ENCODE peak calls at places on chromosomes 7 and 10, in four cellular contexts. One of them, this sample, is unnamed.

GRCh38 chr10:91745086-91745831 is 53.0 kb upstream of the TNKS2 start:
- DNase-seq in K562: peak
- DNase-seq in HepG2: peak
- DNase-seq in GM12878: no peak
- DNase-seq in this sample: no peak

GRCh38 chr10:1089017-1089689 is 33.0 kb downstream of the WDR37 start:
- DNase-seq in GM12878: no peak
- DNase-seq in K562: no peak
- DNase-seq in HepG2: no peak
- DNase-seq in this sample: no peak

GRCh38 chr10:61081331-61081730 is 137.3 kb upstream of the RHOBTB1 start:
- DNase-seq in GM12878: no peak
- DNase-seq in HepG2: no peak
- DNase-seq in K562: no peak
- DNase-seq in this sample: no peak

GRCh38 chr10:79184141-79184625 is 115.4 kb downstream of the ZMIZ1 start:
- DNase-seq in HepG2: peak
- DNase-seq in GM12878: no peak
- DNase-seq in K562: no peak
- DNase-seq in this sample: no peak

GRCh38 chr10:12605580-12606405 is 256.4 kb downstream of the CAMK1D start:
- DNase-seq in K562: no peak
- DNase-seq in HepG2: peak
- DNase-seq in GM12878: no peak
- DNase-seq in this sample: no peak

GRCh38 chr10:5369362-5370158 is 4.8 kb downstream of the UCN3 start:
- DNase-seq in K562: no peak
- DNase-seq in GM12878: no peak
- DNase-seq in HepG2: no peak
- DNase-seq in this sample: no peak

GRCh38 chr10:34739915-34740314 is 75.2 kb downstream of the PARD3 start:
- DNase-seq in HepG2: no peak
- DNase-seq in GM12878: no peak
- DNase-seq in K562: peak
- DNase-seq in this sample: peak

GRCh38 chr10:123833170-123833850 is 58.3 kb downstream of the CPXM2 start:
- DNase-seq in HepG2: no peak
- DNase-seq in GM12878: no peak
- DNase-seq in K562: no peak
- DNase-seq in this sample: no peak

GRCh38 chr7:12550956-12551355 is 19.6 kb upstream of the SCIN start:
- DNase-seq in K562: no peak
- DNase-seq in HepG2: no peak
- DNase-seq in GM12878: no peak
- DNase-seq in this sample: no peak

GRCh38 chr10:239109-239508 is 103.9 kb downstream of the ZMYND11 start:
- DNase-seq in K562: no peak
- DNase-seq in GM12878: no peak
- DNase-seq in HepG2: no peak
- DNase-seq in this sample: no peak

GRCh38 chr10:117090831-117091230 is 47.2 kb downstream of the VAX1 start:
- DNase-seq in K562: no peak
- DNase-seq in GM12878: no peak
- DNase-seq in HepG2: no peak
- DNase-seq in this sample: no peak

GRCh38 chr10:1174022-1174421 is 117.8 kb downstream of the WDR37 start:
- DNase-seq in K562: no peak
- DNase-seq in HepG2: no peak
- DNase-seq in GM12878: no peak
- DNase-seq in this sample: no peak

GRCh38 chr10:43222296-43222695 is 44.6 kb downstream of the RASGEF1A start:
- DNase-seq in HepG2: no peak
- DNase-seq in GM12878: no peak
- DNase-seq in K562: no peak
- DNase-seq in this sample: no peak

DNA sequence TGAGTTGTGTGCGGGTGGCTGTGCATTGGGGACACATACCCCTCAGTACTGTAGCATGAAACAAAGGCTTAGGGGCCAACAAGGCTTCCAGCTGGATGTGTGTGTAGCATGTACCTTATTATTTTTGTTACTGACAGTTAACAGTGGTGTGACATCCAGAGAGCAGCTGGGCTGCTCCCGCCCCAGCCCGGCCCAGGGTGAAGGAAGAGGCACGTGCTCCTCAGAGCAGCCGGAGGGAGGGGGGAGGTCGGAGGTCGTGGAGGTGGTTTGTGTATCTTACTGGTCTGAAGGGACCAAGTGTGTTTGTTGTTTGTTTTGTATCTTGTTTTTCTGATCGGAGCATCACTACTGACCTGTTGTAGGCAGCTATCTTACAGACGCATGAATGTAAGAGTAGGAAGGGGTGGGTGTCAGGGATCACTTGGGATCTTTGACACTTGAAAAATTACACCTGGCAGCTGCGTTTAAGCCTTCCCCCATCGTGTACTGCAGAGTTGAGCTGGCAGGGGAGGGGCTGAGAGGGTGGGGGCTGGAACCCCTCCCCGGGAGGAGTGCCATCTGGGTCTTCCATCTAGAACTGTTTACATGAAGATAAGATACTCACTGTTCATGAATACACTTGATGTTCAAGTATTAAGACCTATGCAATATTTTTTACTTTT is 1.8 kb downstream of the DDIT4 start:
- DNase-seq in GM12878: no peak
- DNase-seq in HepG2: no peak
- DNase-seq in K562: peak
- DNase-seq in this sample: no peak
- TF ChIP-seq TARDBP in GM12878: no peak
- TF ChIP-seq TARDBP in HepG2: no peak
- TF ChIP-seq TARDBP in K562: no peak
- TF ChIP-seq TARDBP in this sample: no peak

GRCh38 chr7:68246189-68246633 is 1249.6 kb downstream of the TYW1 start:
- DNase-seq in K562: no peak
- DNase-seq in HepG2: no peak
- DNase-seq in GM12878: no peak
- DNase-seq in this sample: no peak

GRCh38 chr7:68243128-68243527 is 1246.5 kb downstream of the TYW1 start:
- DNase-seq in K562: no peak
- DNase-seq in HepG2: no peak
- DNase-seq in GM12878: no peak
- DNase-seq in this sample: no peak

GRCh38 chr7:68244411-68244810 is 1247.8 kb downstream of the TYW1 start:
- DNase-seq in GM12878: no peak
- DNase-seq in HepG2: no peak
- DNase-seq in K562: no peak
- DNase-seq in this sample: no peak

GRCh38 chr7:68247566-68247965 is 1250.9 kb downstream of the TYW1 start:
- DNase-seq in HepG2: no peak
- DNase-seq in GM12878: no peak
- DNase-seq in K562: no peak
- DNase-seq in this sample: no peak

GRCh38 chr7:68245688-68246087 is 1249.1 kb downstream of the TYW1 start:
- DNase-seq in K562: no peak
- DNase-seq in GM12878: no peak
- DNase-seq in HepG2: no peak
- DNase-seq in this sample: no peak
- TF ChIP-seq TARDBP in K562: no peak
- TF ChIP-seq TARDBP in GM12878: no peak
- TF ChIP-seq TARDBP in HepG2: no peak
- TF ChIP-seq TARDBP in this sample: no peak

GRCh38 chr7:138875794-138876193 is 77.8 kb upstream of the ATP6V0A4 start:
- DNase-seq in GM12878: no peak
- DNase-seq in K562: no peak
- DNase-seq in HepG2: no peak
- DNase-seq in this sample: no peak
- TF ChIP-seq TARDBP in GM12878: no peak
- TF ChIP-seq TARDBP in K562: no peak
- TF ChIP-seq TARDBP in HepG2: no peak
- TF ChIP-seq TARDBP in this sample: no peak

GRCh38 chr7:103445228-103446020 is 583 bp downstream of the SLC26A5 start:
- DNase-seq in GM12878: no peak
- DNase-seq in K562: peak
- DNase-seq in HepG2: no peak
- DNase-seq in this sample: no peak
- TF ChIP-seq TARDBP in GM12878: no peak
- TF ChIP-seq TARDBP in K562: no peak
- TF ChIP-seq TARDBP in HepG2: no peak
- TF ChIP-seq TARDBP in this sample: no peak

GRCh38 chr7:129494041-129494440 is 8.3 kb upstream of the SMKR1 start:
- DNase-seq in K562: no peak
- DNase-seq in GM12878: peak
- DNase-seq in HepG2: no peak
- DNase-seq in this sample: no peak

GRCh38 chr7:129492406-129492805 is 9.9 kb upstream of the SMKR1 start:
- DNase-seq in K562: no peak
- DNase-seq in GM12878: no peak
- DNase-seq in HepG2: no peak
- DNase-seq in this sample: no peak

GRCh38 chr7:129493555-129493954 is 8.8 kb upstream of the SMKR1 start:
- DNase-seq in K562: no peak
- DNase-seq in GM12878: no peak
- DNase-seq in HepG2: no peak
- DNase-seq in this sample: no peak

DNA sequence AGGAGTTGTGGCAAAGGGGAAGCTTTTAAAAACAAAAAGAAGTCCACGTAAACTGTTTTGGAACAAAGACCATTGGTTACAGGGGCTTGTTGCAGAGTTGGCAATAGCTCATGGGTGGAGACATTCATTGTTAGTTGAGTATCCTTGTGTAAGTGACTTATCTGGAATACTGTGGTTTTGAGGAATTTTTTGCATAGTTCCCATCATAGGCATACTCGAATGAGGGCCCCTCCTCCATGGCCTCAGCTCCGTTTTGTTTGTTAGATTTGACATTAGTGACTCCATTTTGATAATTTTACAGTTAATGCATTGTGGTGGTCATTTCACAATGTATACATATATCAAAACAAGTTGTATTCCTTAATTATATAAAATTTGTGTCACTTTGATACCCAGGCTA is 12.8 kb upstream of the SMKR1 start:
- DNase-seq in HepG2: peak
- DNase-seq in K562: no peak
- DNase-seq in GM12878: no peak
- DNase-seq in this sample: no peak
- TF ChIP-seq TARDBP in HepG2: no peak
- TF ChIP-seq TARDBP in K562: no peak
- TF ChIP-seq TARDBP in GM12878: no peak
- TF ChIP-seq TARDBP in this sample: no peak

DNA sequence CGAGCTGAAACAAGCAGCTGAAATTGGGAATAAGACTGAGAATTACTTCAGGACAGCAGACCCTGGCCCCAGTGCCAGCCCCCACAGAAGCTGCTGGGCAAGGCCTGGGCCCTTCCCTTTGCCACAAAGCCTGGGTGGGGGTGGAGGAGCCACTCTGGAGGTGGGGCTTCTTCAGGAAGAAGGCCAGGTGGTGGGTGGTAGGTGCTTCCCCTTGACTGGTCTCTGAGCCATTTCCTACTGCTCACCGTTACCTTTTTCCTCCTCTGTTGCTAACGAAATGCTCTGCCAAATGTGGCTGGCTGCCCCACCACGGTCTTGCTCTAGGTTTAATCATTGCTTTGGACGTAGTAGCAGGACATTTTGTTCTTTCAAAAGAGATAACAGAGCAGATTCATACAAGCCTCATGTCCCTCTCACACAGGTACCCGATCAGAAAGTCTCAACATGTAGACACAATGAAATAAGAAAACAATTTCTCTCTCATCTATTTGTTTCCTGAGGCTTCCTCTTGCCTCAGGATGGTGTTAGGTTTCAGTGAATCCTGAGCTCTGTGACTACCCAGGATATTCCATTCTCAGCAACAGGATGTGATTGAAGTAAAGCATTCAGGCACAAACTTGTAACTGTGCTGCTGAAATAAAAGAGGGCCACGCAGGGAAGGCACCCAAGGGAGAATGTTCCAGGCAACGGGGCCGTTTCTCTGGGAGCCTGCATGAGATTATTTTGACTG is 66.5 kb downstream of the WDR11 start:
- DNase-seq in HepG2: no peak
- DNase-seq in GM12878: no peak
- DNase-seq in K562: no peak
- DNase-seq in this sample: no peak
- TF ChIP-seq TARDBP in HepG2: no peak
- TF ChIP-seq TARDBP in GM12878: no peak
- TF ChIP-seq TARDBP in K562: no peak
- TF ChIP-seq TARDBP in this sample: no peak

DNA sequence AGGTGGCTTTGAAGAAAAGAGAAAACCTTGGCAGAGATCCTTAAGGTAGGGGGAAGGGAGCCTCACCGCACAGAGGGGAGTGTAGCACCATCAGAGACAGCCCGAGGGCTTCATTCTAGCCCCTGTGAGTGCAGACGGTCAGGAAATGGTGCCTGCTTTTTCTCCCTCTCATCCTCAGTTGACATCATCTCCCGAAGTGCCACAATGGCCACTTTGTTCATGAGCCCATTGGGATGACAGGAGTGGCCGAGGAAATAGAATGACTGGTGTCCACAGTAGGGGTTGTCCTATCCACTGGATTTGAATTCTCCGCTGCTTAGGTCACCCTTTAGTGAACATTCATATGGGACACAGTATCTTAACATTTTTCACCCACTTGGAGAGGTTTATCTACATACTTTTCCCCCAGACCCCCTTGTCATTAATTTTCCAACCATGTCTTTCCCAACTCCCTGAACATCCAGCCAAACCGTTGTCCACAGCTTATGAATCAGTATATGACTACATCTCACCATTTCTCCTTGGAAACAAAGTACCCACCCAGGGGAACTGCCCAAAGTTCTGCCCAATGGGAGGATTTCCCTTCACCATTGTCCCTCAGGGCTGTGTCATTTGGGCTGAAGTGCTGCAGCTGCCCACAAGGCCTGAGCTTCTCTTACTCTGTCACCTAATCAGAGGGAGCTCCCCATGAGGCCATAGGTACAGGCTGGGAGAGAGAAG is 108.8 kb downstream of the ADCY1 start:
- DNase-seq in GM12878: no peak
- DNase-seq in HepG2: no peak
- DNase-seq in K562: no peak
- DNase-seq in this sample: no peak
- TF ChIP-seq TARDBP in GM12878: no peak
- TF ChIP-seq TARDBP in HepG2: no peak
- TF ChIP-seq TARDBP in K562: no peak
- TF ChIP-seq TARDBP in this sample: no peak

DNA sequence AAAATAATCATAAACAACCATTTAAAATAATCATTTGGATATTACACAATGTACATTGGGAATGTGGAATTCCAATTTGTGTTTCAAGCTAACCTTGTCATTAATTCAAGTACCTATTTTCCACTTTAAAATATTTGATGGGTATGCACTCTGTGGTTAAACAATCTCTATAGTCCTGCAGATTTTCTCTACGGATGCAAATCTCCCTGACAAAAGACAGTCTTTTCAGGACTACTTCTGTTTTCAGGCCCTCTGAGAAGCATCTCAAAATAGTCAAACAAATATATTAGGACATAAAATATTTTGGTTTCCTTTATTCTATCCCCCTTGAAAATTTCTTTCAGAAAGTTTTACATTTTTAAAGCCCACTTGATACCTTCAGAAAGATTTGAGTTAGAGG is 735.6 kb upstream of the MBL2 start:
- DNase-seq in GM12878: no peak
- DNase-seq in K562: no peak
- DNase-seq in HepG2: no peak
- DNase-seq in this sample: no peak
- TF ChIP-seq TARDBP in GM12878: no peak
- TF ChIP-seq TARDBP in K562: no peak
- TF ChIP-seq TARDBP in HepG2: no peak
- TF ChIP-seq TARDBP in this sample: no peak